ENCODE peak calls at places on chromosomes 7 and 10, in five cellular contexts. One of them, this sample, is unnamed.

GRCh38 chr10:119871881-119872609 is 598 bp downstream of the MCMBP start:
- DNase-seq in A549: peak
- DNase-seq in OCI-LY7: peak
- DNase-seq in fibroblast of mammary gland: peak
- DNase-seq in Caco-2: peak
- DNase-seq in this sample: peak

GRCh38 chr7:150363872-150364271 is 4.8 kb upstream of the REPIN1 start:
- DNase-seq in A549: no peak
- DNase-seq in OCI-LY7: peak
- DNase-seq in fibroblast of mammary gland: no peak
- DNase-seq in Caco-2: no peak
- DNase-seq in this sample: peak

GRCh38 chr10:126124923-126125322 is 228.6 kb downstream of the FANK1 start:
- DNase-seq in A549: no peak
- DNase-seq in OCI-LY7: no peak
- DNase-seq in fibroblast of mammary gland: no peak
- DNase-seq in Caco-2: no peak
- DNase-seq in this sample: no peak

GRCh38 chr7:104838537-104839299 is 175.3 kb upstream of the KMT2E start:
- DNase-seq in A549: no peak
- DNase-seq in OCI-LY7: no peak
- DNase-seq in fibroblast of mammary gland: no peak
- DNase-seq in Caco-2: no peak
- DNase-seq in this sample: no peak

GRCh38 chr7:101999420-101999819 is 182.0 kb downstream of the CUX1 start:
- DNase-seq in A549: no peak
- DNase-seq in OCI-LY7: no peak
- DNase-seq in fibroblast of mammary gland: no peak
- DNase-seq in Caco-2: no peak
- DNase-seq in this sample: no peak

GRCh38 chr7:106392565-106392964 is 107.8 kb upstream of the NAMPT start:
- DNase-seq in A549: no peak
- DNase-seq in OCI-LY7: no peak
- DNase-seq in fibroblast of mammary gland: no peak
- DNase-seq in Caco-2: no peak
- DNase-seq in this sample: no peak

GRCh38 chr10:49179699-49180511 is 8.3 kb downstream of the TMEM273 start:
- DNase-seq in A549: no peak
- DNase-seq in OCI-LY7: no peak
- DNase-seq in fibroblast of mammary gland: no peak
- DNase-seq in Caco-2: no peak
- DNase-seq in this sample: no peak

GRCh38 chr7:130741336-130741995 is 7.5 kb upstream of the KLF14 start:
- DNase-seq in A549: no peak
- DNase-seq in OCI-LY7: peak
- DNase-seq in fibroblast of mammary gland: no peak
- DNase-seq in Caco-2: no peak
- DNase-seq in this sample: no peak

GRCh38 chr10:86943316-86944030 is 13.9 kb downstream of the MMRN2 start:
- DNase-seq in A549: no peak
- DNase-seq in OCI-LY7: no peak
- DNase-seq in fibroblast of mammary gland: no peak
- DNase-seq in Caco-2: no peak
- DNase-seq in this sample: no peak

GRCh38 chr10:76779821-76780281 is 857.8 kb downstream of the KCNMA1 start:
- DNase-seq in A549: no peak
- DNase-seq in OCI-LY7: no peak
- DNase-seq in fibroblast of mammary gland: no peak
- DNase-seq in Caco-2: no peak
- DNase-seq in this sample: no peak

GRCh38 chr7:142535123-142535779 is 214.0 kb upstream of the PRSS1 start:
- DNase-seq in A549: peak
- DNase-seq in OCI-LY7: peak
- DNase-seq in fibroblast of mammary gland: peak
- DNase-seq in Caco-2: peak
- DNase-seq in this sample: peak

GRCh38 chr10:35563266-35563891 is 41.8 kb upstream of the GJD4 start:
- DNase-seq in A549: peak
- DNase-seq in OCI-LY7: peak
- DNase-seq in fibroblast of mammary gland: peak
- DNase-seq in Caco-2: peak
- DNase-seq in this sample: peak

GRCh38 chr7:121186746-121187145 is 142.1 kb upstream of the WNT16 start:
- DNase-seq in A549: no peak
- DNase-seq in OCI-LY7: no peak
- DNase-seq in fibroblast of mammary gland: no peak
- DNase-seq in Caco-2: no peak
- DNase-seq in this sample: no peak

GRCh38 chr7:63070696-63071095 is 928.0 kb upstream of the ZNF722 start:
- DNase-seq in A549: no peak
- DNase-seq in OCI-LY7: no peak
- DNase-seq in fibroblast of mammary gland: no peak
- DNase-seq in Caco-2: no peak
- DNase-seq in this sample: no peak

GRCh38 chr7:148828965-148829364 is 55.1 kb downstream of the EZH2 start:
- DNase-seq in A549: no peak
- DNase-seq in OCI-LY7: no peak
- DNase-seq in fibroblast of mammary gland: no peak
- DNase-seq in Caco-2: no peak
- DNase-seq in this sample: no peak

GRCh38 chr7:46741181-46741580 is 820.1 kb upstream of the IGFBP3 start:
- DNase-seq in A549: no peak
- DNase-seq in OCI-LY7: no peak
- DNase-seq in fibroblast of mammary gland: no peak
- DNase-seq in Caco-2: no peak
- DNase-seq in this sample: no peak

GRCh38 chr7:107813524-107813923 is 10.5 kb upstream of the SLC26A3 start:
- DNase-seq in A549: no peak
- DNase-seq in OCI-LY7: no peak
- DNase-seq in fibroblast of mammary gland: no peak
- DNase-seq in Caco-2: no peak
- DNase-seq in this sample: no peak

GRCh38 chr7:52648903-52649302 is 386.5 kb upstream of the POM121L12 start:
- DNase-seq in A549: no peak
- DNase-seq in OCI-LY7: no peak
- DNase-seq in fibroblast of mammary gland: peak
- DNase-seq in Caco-2: no peak
- DNase-seq in this sample: no peak

GRCh38 chr7:130441408-130441854 is 615 bp upstream of the CEP41 start:
- DNase-seq in A549: peak
- DNase-seq in OCI-LY7: peak
- DNase-seq in fibroblast of mammary gland: no peak
- DNase-seq in Caco-2: no peak
- DNase-seq in this sample: no peak

GRCh38 chr7:28293529-28293835 is 112.9 kb upstream of the JAZF1 start:
- DNase-seq in A549: no peak
- DNase-seq in OCI-LY7: no peak
- DNase-seq in fibroblast of mammary gland: no peak
- DNase-seq in Caco-2: no peak
- DNase-seq in this sample: no peak

GRCh38 chr10:131282961-131283360 is 28.6 kb downstream of the TCERG1L start:
- DNase-seq in A549: no peak
- DNase-seq in OCI-LY7: no peak
- DNase-seq in fibroblast of mammary gland: no peak
- DNase-seq in Caco-2: no peak
- DNase-seq in this sample: no peak

GRCh38 chr7:50660040-50660829 is 95.0 kb upstream of the DDC start:
- DNase-seq in A549: no peak
- DNase-seq in OCI-LY7: peak
- DNase-seq in fibroblast of mammary gland: no peak
- DNase-seq in Caco-2: no peak
- DNase-seq in this sample: no peak

GRCh38 chr10:2619472-2619871 is 447.9 kb upstream of the PFKP start:
- DNase-seq in A549: peak
- DNase-seq in OCI-LY7: peak
- DNase-seq in fibroblast of mammary gland: no peak
- DNase-seq in Caco-2: no peak
- DNase-seq in this sample: no peak
- TF ChIP-seq CTCF in A549: peak
- TF ChIP-seq CTCF in OCI-LY7: peak
- TF ChIP-seq CTCF in fibroblast of mammary gland: no peak
- TF ChIP-seq CTCF in Caco-2: peak
- TF ChIP-seq CTCF in this sample: no peak

GRCh38 chr10:99370993-99371392 is 41.8 kb downstream of the CNNM1 start:
- DNase-seq in A549: peak
- DNase-seq in OCI-LY7: peak
- DNase-seq in fibroblast of mammary gland: peak
- DNase-seq in Caco-2: no peak
- DNase-seq in this sample: peak
- TF ChIP-seq CTCF in A549: peak
- TF ChIP-seq CTCF in OCI-LY7: peak
- TF ChIP-seq CTCF in fibroblast of mammary gland: peak
- TF ChIP-seq CTCF in Caco-2: peak
- TF ChIP-seq CTCF in this sample: peak

GRCh38 chr7:93092757-93093370 is 24.9 kb downstream of the SAMD9 start:
- DNase-seq in A549: peak
- DNase-seq in OCI-LY7: peak
- DNase-seq in fibroblast of mammary gland: peak
- DNase-seq in Caco-2: no peak
- DNase-seq in this sample: no peak
- TF ChIP-seq CTCF in A549: peak
- TF ChIP-seq CTCF in OCI-LY7: peak
- TF ChIP-seq CTCF in fibroblast of mammary gland: peak
- TF ChIP-seq CTCF in Caco-2: peak
- TF ChIP-seq CTCF in this sample: peak

GRCh38 chr10:127198307-127198706 is 1.9 kb upstream of the INSYN2A start:
- DNase-seq in A549: peak
- DNase-seq in OCI-LY7: no peak
- DNase-seq in fibroblast of mammary gland: no peak
- DNase-seq in Caco-2: no peak
- DNase-seq in this sample: no peak
- TF ChIP-seq CTCF in A549: peak
- TF ChIP-seq CTCF in OCI-LY7: no peak
- TF ChIP-seq CTCF in fibroblast of mammary gland: no peak
- TF ChIP-seq CTCF in Caco-2: no peak
- TF ChIP-seq CTCF in this sample: no peak

GRCh38 chr7:129405527-129405926 is 28.7 kb upstream of the STRIP2 start:
- DNase-seq in A549: no peak
- DNase-seq in OCI-LY7: no peak
- DNase-seq in fibroblast of mammary gland: no peak
- DNase-seq in Caco-2: no peak
- DNase-seq in this sample: no peak

GRCh38 chr7:129401228-129401967 is 32.8 kb upstream of the STRIP2 start:
- DNase-seq in A549: peak
- DNase-seq in OCI-LY7: no peak
- DNase-seq in fibroblast of mammary gland: no peak
- DNase-seq in Caco-2: no peak
- DNase-seq in this sample: no peak

DNA sequence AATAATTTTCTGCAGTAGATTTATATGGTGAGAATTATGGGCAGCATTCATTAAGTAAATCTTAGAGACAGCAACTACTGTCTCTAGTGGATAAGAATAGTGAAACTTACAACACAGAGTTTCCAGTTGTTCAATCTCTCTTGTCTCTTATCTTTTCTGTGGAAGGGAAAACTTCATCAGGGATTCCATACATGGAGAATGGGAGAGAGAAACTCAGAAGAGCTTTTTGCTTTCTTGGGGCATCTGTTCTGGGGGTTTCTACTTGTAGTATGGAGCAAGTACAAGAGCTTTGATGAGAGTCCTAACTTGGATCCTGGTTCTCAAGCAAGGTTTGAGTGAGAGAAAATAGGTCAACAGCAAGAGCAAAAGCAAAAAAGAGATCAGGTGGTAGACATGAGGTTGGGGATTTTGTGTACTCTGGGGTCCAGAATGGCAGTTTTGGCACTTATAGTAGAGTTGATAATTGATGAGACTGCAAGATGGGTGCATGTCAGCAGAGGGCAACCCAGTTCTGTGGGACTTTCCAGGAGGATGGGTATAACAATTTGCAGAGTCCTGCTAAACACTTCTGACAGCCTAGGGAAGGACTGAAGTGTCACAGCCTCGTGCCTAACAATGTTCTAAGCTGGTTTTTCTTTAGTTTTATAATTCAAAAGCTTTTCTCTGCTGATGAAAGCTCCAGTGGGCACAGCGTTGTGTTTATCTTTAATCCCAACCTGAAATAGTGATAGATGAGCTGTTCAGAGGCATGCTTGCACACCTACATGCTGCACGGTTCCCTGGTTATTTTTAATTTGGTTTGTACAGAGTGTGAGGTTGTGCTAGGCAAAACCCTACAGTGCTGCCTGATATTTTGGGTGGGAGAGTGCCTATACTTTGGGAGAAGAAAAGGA is 32.0 kb upstream of the STRIP2 start:
- DNase-seq in A549: peak
- DNase-seq in OCI-LY7: peak
- DNase-seq in fibroblast of mammary gland: peak
- DNase-seq in Caco-2: no peak
- DNase-seq in this sample: peak
- TF ChIP-seq CTCF in A549: peak
- TF ChIP-seq CTCF in OCI-LY7: peak
- TF ChIP-seq CTCF in fibroblast of mammary gland: peak
- TF ChIP-seq CTCF in Caco-2: no peak
- TF ChIP-seq CTCF in this sample: peak

DNA sequence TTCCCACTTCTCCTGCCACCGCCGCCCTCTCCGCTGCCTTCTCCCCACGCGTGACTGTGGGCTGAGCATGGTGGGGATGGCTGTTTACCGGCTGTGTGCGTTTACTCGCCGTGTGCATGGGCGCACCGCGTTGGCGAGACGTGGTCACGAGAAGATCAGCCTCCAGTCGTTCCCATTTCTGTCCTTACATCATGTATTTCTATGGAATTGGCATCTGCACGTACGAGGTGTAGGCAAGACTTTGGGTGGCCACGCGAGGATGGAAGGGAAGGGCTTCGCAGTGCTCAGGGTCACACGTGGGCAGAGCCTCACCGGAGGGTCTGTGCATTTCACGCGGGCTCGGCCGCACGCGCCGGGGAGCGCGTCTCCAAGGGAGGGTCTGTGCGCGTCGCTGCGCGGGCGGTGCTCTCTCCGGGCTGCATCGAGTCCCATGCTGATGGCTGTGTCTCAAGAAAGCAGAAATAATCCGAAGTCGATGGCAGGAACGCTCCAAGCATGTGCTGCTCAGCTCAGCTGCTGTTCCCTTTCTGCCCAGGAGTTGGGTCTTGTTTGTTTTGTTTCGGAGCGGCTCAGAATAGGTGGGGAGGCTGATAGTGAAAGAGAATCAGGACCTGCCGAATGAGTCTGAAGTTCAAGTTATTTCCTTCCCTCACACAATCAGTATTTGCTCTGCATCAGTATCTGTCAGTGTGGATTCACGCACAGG is 973 bp downstream of the CAMK1D start:
- DNase-seq in A549: peak
- DNase-seq in OCI-LY7: peak
- DNase-seq in fibroblast of mammary gland: no peak
- DNase-seq in Caco-2: peak
- DNase-seq in this sample: peak
- TF ChIP-seq CTCF in A549: no peak
- TF ChIP-seq CTCF in OCI-LY7: no peak
- TF ChIP-seq CTCF in fibroblast of mammary gland: no peak
- TF ChIP-seq CTCF in Caco-2: no peak
- TF ChIP-seq CTCF in this sample: no peak

This sample was measured in GM10248.